ENCODE peak calls at places on chromosome 22, in seven cellular contexts. E is NCI-H1417 treated with DMSO at 0.1 percent for 48 hours; H is GDM1; M is activated CD4-positive, alpha-beta T cell treated with anti-CD3 and anti-CD28 coated beads for 48 hours; V is NAMALWA; Y is PC-3; J is naive thymus-derived CD8-positive, alpha-beta T cell. A is an unnamed sample.

GRCh38 chr22:38819387-38819940 is 24.4 kb downstream of the NPTXR start:
- DNase-seq in E (no peak), H (no peak), M (no peak), V (no peak), Y (no peak), J (no peak), A (no peak)

GRCh38 chr22:42280836-42281235 is 10.4 kb upstream of the TCF20 start:
- DNase-seq in E (no peak), H (no peak), M (no peak), V (no peak), Y (no peak), J (no peak), A (no peak)

GRCh38 chr22:35517769-35518530 is 22.7 kb upstream of the RASD2 start:
- DNase-seq in E (no peak), H (no peak), M (no peak), V (no peak), Y (peak), J (no peak), A (no peak)

GRCh38 chr22:27641049-27641790 is 160.3 kb downstream of the MN1 start:
- DNase-seq in E (no peak), H (no peak), M (no peak), V (no peak), Y (no peak), J (no peak), A (no peak)

GRCh38 chr22:50084085-50084484 is 1.1 kb downstream of the MLC1 start:
- DNase-seq in E (no peak), H (no peak), M (no peak), V (no peak), Y (no peak), J (no peak), A (no peak)

GRCh38 chr22:50105529-50106100 is 15.8 kb downstream of the MOV10L1 start:
- DNase-seq in E (no peak), H (peak), M (peak), V (peak), Y (no peak), J (peak), A (no peak)

GRCh38 chr22:50315289-50316113 is 8.1 kb upstream of the PLXNB2 start:
- DNase-seq in E (no peak), H (no peak), M (no peak), V (peak), Y (no peak), J (no peak), A (peak)

GRCh38 chr22:41772645-41773044 is 27.8 kb upstream of the CCDC134 start:
- DNase-seq in E (no peak), H (no peak), M (no peak), V (no peak), Y (peak), J (no peak), A (no peak)

GRCh38 chr22:48693377-48694135 is 1134.1 kb downstream of the BRD1 start:
- DNase-seq in E (no peak), H (no peak), M (no peak), V (no peak), Y (no peak), J (no peak), A (no peak)

GRCh38 chr22:31652911-31653684 is 8.9 kb downstream of the PISD start:
- DNase-seq in E (no peak), H (no peak), M (no peak), V (no peak), Y (peak), J (no peak), A (no peak)

GRCh38 chr22:24247564-24248344 is 2.9 kb upstream of the GGT5 start:
- DNase-seq in E (no peak), H (peak), M (peak), V (peak), Y (peak), J (peak), A (peak)

GRCh38 chr22:37846433-37846832 is 2.3 kb upstream of the ANKRD54 start:
- DNase-seq in E (no peak), H (no peak), M (no peak), V (no peak), Y (no peak), J (no peak), A (no peak)

GRCh38 chr22:40728731-40729189 is 49.5 kb downstream of the MCHR1 start:
- DNase-seq in E (no peak), H (peak), M (peak), V (no peak), Y (no peak), J (peak), A (no peak)